ENCODE peak calls at places on chromosomes 12 and 14, in six cellular contexts. E, Y, U, R, M and K are unnamed samples.

GRCh38 chr12:124745891-124746570 is 117.6 kb downstream of the SCARB1 start:
- DNase-seq in E (no peak), M (peak), Y (peak), U (no peak), R (peak), K (peak)

GRCh38 chr14:63713765-63714164 is 14.1 kb downstream of the SGPP1 start:
- DNase-seq in U (no peak), E (no peak), Y (peak), R (no peak), M (no peak), K (peak)

GRCh38 chr14:103488071-103488470 is 34.6 kb downstream of the CKB start:
- DNase-seq in E (no peak), M (no peak), R (no peak), U (no peak), Y (no peak), K (no peak)

GRCh38 chr14:94486883-94487282 is 10.9 kb upstream of the SERPINA9 start:
- DNase-seq in U (no peak), E (no peak), M (no peak), R (no peak), Y (no peak), K (no peak)

GRCh38 chr12:45575823-45576448 is 153.6 kb upstream of the ARID2 start:
- DNase-seq in U (peak), M (no peak), E (no peak), R (no peak), Y (peak), K (no peak)

GRCh38 chr12:57838594-57839302 is 7.8 kb downstream of the CTDSP2 start:
- DNase-seq in R (no peak), Y (peak), U (peak), E (no peak), M (no peak), K (no peak)

GRCh38 chr14:54767450-54767849 is 135.2 kb downstream of the GCH1 start:
- DNase-seq in R (no peak), E (no peak), Y (no peak), U (no peak), M (no peak), K (no peak)

GRCh38 chr14:23577004-23577681 is 1.4 kb downstream of the JPH4 start:
- DNase-seq in U (no peak), E (no peak), R (no peak), M (peak), Y (no peak), K (no peak)

DNA sequence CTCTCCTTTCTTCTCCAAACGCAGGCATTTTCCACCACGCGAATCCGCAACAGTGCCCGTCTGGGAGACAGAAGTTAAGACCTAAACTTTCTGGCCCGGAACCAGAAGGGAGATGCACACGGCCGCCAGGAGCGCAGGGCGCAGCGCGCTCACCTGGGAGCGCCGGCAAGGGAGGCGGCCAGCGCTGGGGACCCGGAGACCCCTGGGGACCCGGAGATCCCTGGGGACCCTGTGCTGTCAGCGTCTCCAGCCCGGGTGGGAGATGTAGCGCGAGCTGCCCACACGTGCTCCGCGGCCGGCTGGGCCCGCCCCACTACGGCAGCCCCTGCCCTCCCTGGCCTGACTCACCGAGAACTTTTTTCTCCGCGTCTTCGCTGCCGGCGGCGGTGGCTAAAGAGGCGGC is 620 bp downstream of the YBX3 start:
- DNase-seq in R (peak), M (peak), U (peak), Y (peak), E (peak), K (no peak)
- TF ChIP-seq CTCF in R (no peak), M (no peak), U (peak), Y (no peak), E (peak), K (no peak)

GRCh38 chr12:120368789-120369475 is at the start of gene MSI1:
- DNase-seq in R (no peak), Y (no peak), U (no peak), E (no peak), M (no peak), K (no peak)

GRCh38 chr12:120367924-120368788 is 808 bp downstream of the MSI1 start:
- DNase-seq in U (no peak), M (peak), Y (peak), E (no peak), R (no peak), K (no peak)

GRCh38 chr12:120369476-120370342 is 745 bp upstream of the MSI1 start:
- DNase-seq in R (no peak), E (no peak), M (no peak), U (no peak), Y (no peak), K (no peak)

GRCh38 chr12:120373683-120374082 is 4.7 kb upstream of the MSI1 start:
- DNase-seq in E (no peak), U (no peak), R (no peak), Y (no peak), M (no peak), K (no peak)

DNA sequence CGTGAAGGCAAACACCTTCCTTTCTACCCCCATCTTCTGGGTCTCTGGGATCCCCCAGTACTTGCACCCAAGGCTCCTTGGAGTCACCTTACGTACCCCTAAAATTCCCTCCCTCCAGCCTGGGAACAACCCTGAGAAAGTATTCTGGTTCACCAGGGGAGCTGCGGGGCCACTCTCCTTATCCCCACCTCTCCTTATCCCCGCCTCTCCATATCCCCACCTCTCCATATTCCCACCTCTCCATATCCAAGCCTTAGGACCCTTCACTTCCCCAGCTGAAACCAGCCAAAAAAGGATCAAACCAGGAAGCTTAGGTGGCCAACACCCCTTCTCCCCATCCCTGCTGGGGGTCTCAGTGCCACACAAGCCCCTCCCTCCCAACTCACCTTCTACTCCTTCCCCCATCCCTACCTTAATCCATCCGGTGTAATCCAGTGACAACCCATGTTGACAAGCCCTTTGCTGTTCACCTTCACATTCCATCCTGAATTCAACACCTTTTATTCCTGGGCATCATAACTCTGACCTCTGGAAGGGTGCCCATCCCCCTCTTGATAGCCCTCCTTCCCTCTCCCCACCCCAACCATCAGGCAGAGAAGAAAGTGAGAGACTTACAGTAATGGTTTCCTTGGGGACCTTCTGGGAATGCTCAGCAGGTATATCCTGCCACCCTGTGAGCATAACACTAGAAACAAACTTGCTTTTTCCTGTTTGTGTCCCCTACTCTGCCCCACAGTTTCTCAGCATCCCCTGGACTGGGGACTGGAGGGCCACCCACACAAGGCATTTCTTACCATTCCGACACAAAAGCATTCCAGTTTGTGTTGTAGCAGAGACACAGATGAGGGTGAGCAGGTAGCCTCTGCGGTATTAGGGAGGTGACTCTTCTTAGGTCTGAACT is 1.6 kb upstream of the MSI1 start:
- DNase-seq in M (no peak), E (no peak), Y (no peak), U (no peak), R (no peak), K (no peak)
- H3K4me3 ChIP-seq in M (no peak), E (no peak), Y (no peak), U (no peak), R (no peak), K (no peak)

DNA sequence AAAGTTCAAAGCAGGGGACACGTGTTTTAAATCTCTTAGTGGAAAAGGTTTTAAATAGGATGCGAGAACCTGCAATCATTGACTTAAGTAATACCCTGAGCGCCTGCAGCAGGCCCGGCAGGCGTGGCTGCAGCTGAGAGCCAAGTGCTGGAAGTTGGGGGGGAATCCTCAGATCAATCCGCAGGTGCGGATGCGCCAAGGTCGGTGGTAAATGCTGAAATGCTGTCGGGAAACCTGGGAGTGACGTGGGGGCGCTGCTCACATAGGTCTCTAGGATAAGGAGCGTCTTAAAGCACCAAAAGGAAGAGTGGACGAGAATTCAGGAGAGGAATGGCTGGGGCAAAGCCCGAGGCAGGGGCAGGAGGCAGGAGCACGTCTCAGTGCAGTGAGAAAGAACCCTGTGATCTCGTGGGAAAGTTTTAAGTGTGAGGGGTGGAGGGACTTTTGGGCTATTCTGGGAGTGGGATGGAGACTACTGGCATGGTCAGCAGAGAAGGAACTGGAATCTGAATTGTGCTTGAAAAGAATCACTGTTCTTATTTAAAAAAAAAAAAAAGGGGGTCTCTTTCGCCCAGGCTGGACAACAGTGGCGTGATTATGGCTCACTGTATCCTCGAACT is 883 bp upstream of the CDCA4 start:
- DNase-seq in Y (peak), R (no peak), M (peak), E (no peak), U (peak), K (no peak)
- TF ChIP-seq CTCF in Y (no peak), R (no peak), M (no peak), E (no peak), U (peak), K (no peak)

DNA sequence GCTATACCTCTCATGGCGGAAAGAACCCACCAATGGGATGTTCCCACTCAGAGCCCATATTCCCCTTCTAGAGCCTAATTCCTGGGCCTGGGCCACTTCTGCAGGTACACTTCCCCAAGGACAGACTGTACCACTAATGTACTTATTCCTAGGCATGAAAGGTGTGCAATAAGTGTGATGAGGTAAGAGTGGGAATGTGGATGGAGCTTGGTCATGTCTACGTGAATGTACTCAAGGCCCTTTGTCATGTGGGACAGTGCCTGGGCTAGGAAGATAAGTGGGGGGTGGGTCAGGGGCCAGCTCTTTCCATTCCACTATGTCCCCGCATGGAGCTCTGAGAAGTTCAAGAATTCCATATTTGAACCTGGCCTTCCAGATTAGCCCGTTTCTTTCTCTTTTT is 63.4 kb upstream of the FUT8 start:
- DNase-seq in M (no peak), E (no peak), R (no peak), Y (peak), U (no peak), K (no peak)
- H3K4me3 ChIP-seq in M (no peak), E (no peak), R (no peak), Y (no peak), U (no peak), K (no peak)